ENCODE peak calls at places on chromosomes 1 and 21, in eight cellular contexts. One of them, this sample, is unnamed.

GRCh38 chr1:153598309-153599172 is 14.4 kb downstream of the S100A16 start:
- DNase-seq in IMR-90: peak
- DNase-seq in prostate gland: no peak
- DNase-seq in adrenal gland: no peak
- DNase-seq in A673: peak
- DNase-seq in left ventricle myocardium inferior: no peak
- DNase-seq in Peyer's patch: peak
- DNase-seq in endodermal cell: peak
- DNase-seq in this sample: peak

GRCh38 chr1:196105901-196106300 is 502.3 kb downstream of the KCNT2 start:
- DNase-seq in endodermal cell: no peak
- DNase-seq in Peyer's patch: no peak
- DNase-seq in adrenal gland: no peak
- DNase-seq in left ventricle myocardium inferior: no peak
- DNase-seq in prostate gland: no peak
- DNase-seq in IMR-90: no peak
- DNase-seq in A673: no peak
- DNase-seq in this sample: no peak

GRCh38 chr1:230922620-230923019 is 54.3 kb upstream of the C1orf198 start:
- DNase-seq in prostate gland: no peak
- DNase-seq in Peyer's patch: no peak
- DNase-seq in IMR-90: no peak
- DNase-seq in endodermal cell: peak
- DNase-seq in adrenal gland: no peak
- DNase-seq in A673: no peak
- DNase-seq in left ventricle myocardium inferior: no peak
- DNase-seq in this sample: no peak

GRCh38 chr1:246689409-246689997 is 34.7 kb upstream of the SCCPDH start:
- DNase-seq in A673: peak
- DNase-seq in adrenal gland: peak
- DNase-seq in endodermal cell: peak
- DNase-seq in prostate gland: peak
- DNase-seq in IMR-90: peak
- DNase-seq in Peyer's patch: peak
- DNase-seq in left ventricle myocardium inferior: peak
- DNase-seq in this sample: peak

GRCh38 chr1:90317628-90318027 is 322.7 kb downstream of the ZNF326 start:
- DNase-seq in adrenal gland: no peak
- DNase-seq in A673: peak
- DNase-seq in endodermal cell: no peak
- DNase-seq in left ventricle myocardium inferior: no peak
- DNase-seq in prostate gland: no peak
- DNase-seq in Peyer's patch: no peak
- DNase-seq in IMR-90: no peak
- DNase-seq in this sample: no peak

GRCh38 chr1:202122639-202123335 is at the start of gene GPR37L1:
- DNase-seq in left ventricle myocardium inferior: no peak
- DNase-seq in endodermal cell: peak
- DNase-seq in A673: no peak
- DNase-seq in adrenal gland: peak
- DNase-seq in prostate gland: no peak
- DNase-seq in IMR-90: peak
- DNase-seq in Peyer's patch: no peak
- DNase-seq in this sample: no peak

GRCh38 chr21:45894107-45894810 is 87.3 kb upstream of the COL6A1 start:
- DNase-seq in A673: no peak
- DNase-seq in endodermal cell: no peak
- DNase-seq in IMR-90: peak
- DNase-seq in adrenal gland: peak
- DNase-seq in prostate gland: no peak
- DNase-seq in left ventricle myocardium inferior: peak
- DNase-seq in Peyer's patch: no peak
- DNase-seq in this sample: peak

GRCh38 chr1:107804746-107805145 is 160.2 kb downstream of the VAV3 start:
- DNase-seq in A673: no peak
- DNase-seq in adrenal gland: no peak
- DNase-seq in IMR-90: no peak
- DNase-seq in left ventricle myocardium inferior: no peak
- DNase-seq in prostate gland: no peak
- DNase-seq in Peyer's patch: no peak
- DNase-seq in endodermal cell: no peak
- DNase-seq in this sample: no peak

GRCh38 chr1:111990878-111991760 is 1.7 kb upstream of the KCND3 start:
- DNase-seq in Peyer's patch: peak
- DNase-seq in left ventricle myocardium inferior: peak
- DNase-seq in endodermal cell: peak
- DNase-seq in prostate gland: peak
- DNase-seq in A673: peak
- DNase-seq in adrenal gland: peak
- DNase-seq in IMR-90: no peak
- DNase-seq in this sample: no peak

GRCh38 chr1:24535778-24536177 is 20.1 kb upstream of the NCMAP start:
- DNase-seq in Peyer's patch: no peak
- DNase-seq in adrenal gland: no peak
- DNase-seq in endodermal cell: no peak
- DNase-seq in prostate gland: no peak
- DNase-seq in IMR-90: no peak
- DNase-seq in left ventricle myocardium inferior: no peak
- DNase-seq in A673: no peak
- DNase-seq in this sample: no peak

GRCh38 chr1:78333426-78334012 is 157.3 kb upstream of the PTGFR start:
- DNase-seq in A673: peak
- DNase-seq in adrenal gland: peak
- DNase-seq in left ventricle myocardium inferior: no peak
- DNase-seq in Peyer's patch: no peak
- DNase-seq in prostate gland: no peak
- DNase-seq in IMR-90: peak
- DNase-seq in endodermal cell: no peak
- DNase-seq in this sample: peak

GRCh38 chr1:109792056-109792831 is 28.5 kb upstream of the EPS8L3 start:
- DNase-seq in IMR-90: peak
- DNase-seq in endodermal cell: peak
- DNase-seq in prostate gland: no peak
- DNase-seq in left ventricle myocardium inferior: peak
- DNase-seq in A673: peak
- DNase-seq in adrenal gland: peak
- DNase-seq in Peyer's patch: peak
- DNase-seq in this sample: peak

GRCh38 chr1:25034736-25035522 is 104.9 kb upstream of the RUNX3 start:
- DNase-seq in Peyer's patch: no peak
- DNase-seq in A673: no peak
- DNase-seq in endodermal cell: no peak
- DNase-seq in left ventricle myocardium inferior: no peak
- DNase-seq in prostate gland: no peak
- DNase-seq in adrenal gland: no peak
- DNase-seq in IMR-90: no peak
- DNase-seq in this sample: no peak

GRCh38 chr1:116908266-116908665 is 1.4 kb upstream of the PTGFRN start:
- DNase-seq in endodermal cell: no peak
- DNase-seq in adrenal gland: no peak
- DNase-seq in IMR-90: no peak
- DNase-seq in left ventricle myocardium inferior: no peak
- DNase-seq in A673: no peak
- DNase-seq in Peyer's patch: no peak
- DNase-seq in prostate gland: no peak
- DNase-seq in this sample: no peak

GRCh38 chr1:54163051-54163450 is 10.3 kb upstream of the CDCP2 start:
- DNase-seq in left ventricle myocardium inferior: no peak
- DNase-seq in A673: peak
- DNase-seq in adrenal gland: no peak
- DNase-seq in IMR-90: no peak
- DNase-seq in Peyer's patch: no peak
- DNase-seq in endodermal cell: no peak
- DNase-seq in prostate gland: no peak
- DNase-seq in this sample: no peak

GRCh38 chr1:115456441-115456961 is 118.5 kb upstream of the NGF start:
- DNase-seq in Peyer's patch: no peak
- DNase-seq in IMR-90: peak
- DNase-seq in A673: no peak
- DNase-seq in left ventricle myocardium inferior: no peak
- DNase-seq in adrenal gland: no peak
- DNase-seq in endodermal cell: no peak
- DNase-seq in prostate gland: no peak
- DNase-seq in this sample: no peak

DNA sequence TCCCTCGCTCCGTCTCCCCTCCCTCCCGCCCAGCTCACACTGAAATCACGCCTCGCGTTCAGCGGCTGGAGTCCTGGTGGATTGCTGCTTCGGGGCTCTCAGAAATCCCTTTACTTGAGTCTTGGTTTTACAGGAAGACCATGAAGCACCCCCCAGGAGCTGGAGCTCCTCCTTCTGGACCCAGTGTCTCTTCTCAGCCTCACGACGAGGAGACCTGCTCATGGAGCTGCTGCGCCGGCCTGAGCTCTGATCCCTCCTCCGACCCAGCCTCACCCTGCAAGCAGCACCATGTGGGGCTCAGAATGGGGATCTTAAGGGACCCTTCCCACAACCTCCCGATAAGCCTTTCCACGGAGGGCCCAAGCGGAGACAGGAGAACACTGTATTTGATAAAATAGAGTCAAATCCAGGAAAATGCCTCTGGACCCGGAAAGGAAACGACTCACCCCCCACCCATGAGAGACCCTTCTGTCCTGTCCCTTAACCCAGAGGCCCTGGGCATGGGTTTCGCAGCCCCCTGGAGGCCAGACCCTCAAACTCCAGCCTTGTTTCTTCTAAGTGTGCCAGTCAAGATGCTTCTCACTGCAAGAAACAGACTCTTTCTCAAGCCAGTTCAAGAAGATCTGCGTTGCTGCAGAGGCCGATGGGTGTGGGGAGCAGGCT is 26.0 kb downstream of the PDE9A start:
- DNase-seq in adrenal gland: no peak
- DNase-seq in endodermal cell: peak
- DNase-seq in A673: no peak
- DNase-seq in IMR-90: no peak
- DNase-seq in prostate gland: no peak
- DNase-seq in left ventricle myocardium inferior: no peak
- DNase-seq in Peyer's patch: no peak
- DNase-seq in this sample: no peak
- TF ChIP-seq CTCF in adrenal gland: no peak
- TF ChIP-seq CTCF in endodermal cell: peak
- TF ChIP-seq CTCF in A673: no peak
- TF ChIP-seq CTCF in IMR-90: no peak
- TF ChIP-seq CTCF in prostate gland: no peak
- TF ChIP-seq CTCF in left ventricle myocardium inferior: no peak
- TF ChIP-seq CTCF in Peyer's patch: no peak
- TF ChIP-seq CTCF in this sample: no peak

GRCh38 chr1:145901312-145902021 is 8.4 kb downstream of the ITGA10 start:
- DNase-seq in Peyer's patch: no peak
- DNase-seq in A673: no peak
- DNase-seq in IMR-90: no peak
- DNase-seq in left ventricle myocardium inferior: no peak
- DNase-seq in prostate gland: no peak
- DNase-seq in adrenal gland: peak
- DNase-seq in endodermal cell: peak
- DNase-seq in this sample: no peak

GRCh38 chr1:145908653-145909052 is 1.2 kb downstream of the ITGA10 start:
- DNase-seq in adrenal gland: no peak
- DNase-seq in Peyer's patch: no peak
- DNase-seq in A673: no peak
- DNase-seq in prostate gland: no peak
- DNase-seq in IMR-90: peak
- DNase-seq in left ventricle myocardium inferior: no peak
- DNase-seq in endodermal cell: no peak
- DNase-seq in this sample: peak

GRCh38 chr1:145912128-145912641 is 2.3 kb upstream of the ITGA10 start:
- DNase-seq in left ventricle myocardium inferior: no peak
- DNase-seq in prostate gland: no peak
- DNase-seq in adrenal gland: peak
- DNase-seq in IMR-90: no peak
- DNase-seq in A673: no peak
- DNase-seq in endodermal cell: no peak
- DNase-seq in Peyer's patch: no peak
- DNase-seq in this sample: no peak

GRCh38 chr1:145906954-145907755 is 2.7 kb downstream of the ITGA10 start:
- DNase-seq in endodermal cell: no peak
- DNase-seq in A673: no peak
- DNase-seq in left ventricle myocardium inferior: no peak
- DNase-seq in adrenal gland: peak
- DNase-seq in prostate gland: no peak
- DNase-seq in IMR-90: peak
- DNase-seq in Peyer's patch: no peak
- DNase-seq in this sample: no peak
- H3K27ac ChIP-seq in endodermal cell: no peak
- H3K27ac ChIP-seq in A673: no peak
- H3K27ac ChIP-seq in left ventricle myocardium inferior: peak
- H3K27ac ChIP-seq in adrenal gland: no peak
- H3K27ac ChIP-seq in prostate gland: no peak
- H3K27ac ChIP-seq in IMR-90: no peak
- H3K27ac ChIP-seq in Peyer's patch: no peak
- H3K27ac ChIP-seq in this sample: no peak

DNA sequence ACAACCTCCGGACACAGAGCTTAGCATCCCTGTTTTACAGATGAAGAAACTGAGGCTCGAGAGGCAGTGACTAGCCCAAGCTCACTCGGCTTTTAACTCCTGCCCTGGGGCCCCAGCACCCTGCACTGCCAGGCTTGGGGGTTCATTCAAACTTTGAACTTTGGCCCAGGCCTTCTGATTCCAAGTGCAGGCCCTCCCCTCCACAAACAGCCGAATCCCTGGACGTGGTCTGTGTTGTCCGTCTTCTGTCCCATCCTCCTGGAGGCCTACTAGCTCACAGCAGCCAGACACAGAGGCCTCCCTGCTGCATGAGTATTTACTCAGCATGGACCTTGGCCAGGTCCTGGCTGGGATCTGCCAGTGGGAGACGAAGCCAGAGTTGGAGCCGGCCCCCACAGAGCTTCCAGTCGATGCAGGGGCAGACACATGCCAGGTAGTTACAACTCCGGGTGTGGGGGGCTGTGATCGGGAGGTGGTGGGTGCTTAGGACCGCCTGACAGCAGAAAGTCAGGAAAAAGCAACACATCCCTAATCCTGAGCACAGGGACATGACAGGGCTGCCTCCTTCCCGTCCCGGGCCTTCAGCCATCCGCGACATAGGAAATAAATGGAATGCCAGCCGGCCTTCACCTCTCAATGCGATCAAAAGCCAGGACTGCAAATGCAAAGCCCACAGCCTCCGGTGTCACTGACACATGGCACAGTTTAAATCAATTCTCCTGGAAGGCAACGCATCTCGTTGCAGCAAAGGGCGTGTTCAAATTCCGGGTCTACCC is 7.4 kb downstream of the IFFO2 start:
- DNase-seq in prostate gland: peak
- DNase-seq in A673: no peak
- DNase-seq in left ventricle myocardium inferior: peak
- DNase-seq in Peyer's patch: no peak
- DNase-seq in IMR-90: peak
- DNase-seq in endodermal cell: no peak
- DNase-seq in adrenal gland: peak
- DNase-seq in this sample: peak
- H3K4me3 ChIP-seq in prostate gland: no peak
- H3K4me3 ChIP-seq in A673: no peak
- H3K4me3 ChIP-seq in left ventricle myocardium inferior: peak
- H3K4me3 ChIP-seq in Peyer's patch: no peak
- H3K4me3 ChIP-seq in IMR-90: no peak
- H3K4me3 ChIP-seq in endodermal cell: no peak
- H3K4me3 ChIP-seq in adrenal gland: peak
- H3K4me3 ChIP-seq in this sample: no peak

DNA sequence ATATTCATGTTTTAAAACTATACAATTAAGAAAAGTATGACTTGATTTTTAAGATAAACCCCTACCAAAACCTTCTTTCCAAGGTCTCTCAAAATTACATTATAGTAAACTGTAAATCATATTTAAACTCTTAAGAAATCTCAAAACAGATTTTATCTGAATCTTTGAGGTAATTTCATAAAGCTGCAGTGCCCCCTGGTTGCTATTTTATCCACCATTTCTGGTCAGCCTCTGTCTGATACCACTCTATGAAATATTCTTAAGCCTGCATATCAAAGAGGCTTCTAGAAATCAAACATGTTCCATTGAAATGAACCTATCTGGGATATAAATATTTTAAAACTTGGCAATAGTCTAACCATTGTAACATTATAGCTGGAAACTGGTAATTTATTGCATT is 317.3 kb downstream of the COL11A1 start:
- DNase-seq in left ventricle myocardium inferior: no peak
- DNase-seq in adrenal gland: no peak
- DNase-seq in endodermal cell: no peak
- DNase-seq in prostate gland: no peak
- DNase-seq in A673: peak
- DNase-seq in IMR-90: no peak
- DNase-seq in Peyer's patch: no peak
- DNase-seq in this sample: peak
- TF ChIP-seq CTCF in left ventricle myocardium inferior: no peak
- TF ChIP-seq CTCF in adrenal gland: no peak
- TF ChIP-seq CTCF in endodermal cell: peak
- TF ChIP-seq CTCF in prostate gland: no peak
- TF ChIP-seq CTCF in A673: peak
- TF ChIP-seq CTCF in IMR-90: peak
- TF ChIP-seq CTCF in Peyer's patch: no peak
- TF ChIP-seq CTCF in this sample: peak